ENCODE peak calls at places on chromosomes 1 and 21, in ten cellular contexts. K, J, X, D, N, V, E, O, W and H are unnamed samples.

GRCh38 chr1:215526147-215526845 is 40.8 kb upstream of the KCTD3 start:
- DNase-seq in K (no peak), J (peak; percentile 72), X (no peak), D (no peak), N (peak; percentile 48), V (peak; percentile 92), E (peak; percentile 37), O (no peak), W (no peak), H (no peak)

GRCh38 chr1:62311473-62311943 is 7.7 kb downstream of the KANK4 start:
- DNase-seq in K (no peak), J (no peak), X (no peak), D (no peak), N (no peak), V (no peak), E (no peak), O (no peak), W (no peak), H (no peak)

GRCh38 chr1:46479744-46480350 is 9.8 kb upstream of the DMBX1 start:
- DNase-seq in K (no peak), J (no peak), X (no peak), D (no peak), N (no peak), V (no peak), E (no peak), O (no peak), W (no peak), H (no peak)

GRCh38 chr1:99599678-99600175 is 46.2 kb upstream of the PALMD start:
- DNase-seq in K (no peak), J (no peak), X (no peak), D (no peak), N (peak; percentile 94), V (peak; percentile 84), E (no peak), O (no peak), W (no peak), H (no peak)

GRCh38 chr1:104353580-104353979 is 603.9 kb downstream of the AMY1C start:
- DNase-seq in K (no peak), J (no peak), X (no peak), D (no peak), N (no peak), V (no peak), E (no peak), O (no peak), W (no peak), H (no peak)

GRCh38 chr1:181126871-181127587 is 38.5 kb downstream of the IER5 start:
- DNase-seq in K (no peak), J (peak; percentile 68), X (no peak), D (no peak), N (peak; percentile 32), V (peak; percentile 88), E (no peak), O (no peak), W (no peak), H (no peak)

GRCh38 chr1:6222644-6223043 is 13.1 kb downstream of the ICMT start:
- DNase-seq in K (no peak), J (no peak), X (no peak), D (no peak), N (peak; percentile 63), V (peak; percentile 87), E (no peak), O (no peak), W (no peak), H (no peak)

GRCh38 chr1:162055062-162055461 is 14.4 kb upstream of the NOS1AP start:
- DNase-seq in K (no peak), J (no peak), X (no peak), D (no peak), N (peak; percentile 90), V (peak; percentile 99), E (peak; percentile 44), O (no peak), W (no peak), H (no peak)

GRCh38 chr21:45598109-45598508 is 45.4 kb upstream of the PCBP3 start:
- DNase-seq in K (no peak), J (no peak), X (no peak), D (no peak), N (no peak), V (no peak), E (no peak), O (no peak), W (no peak), H (no peak)

GRCh38 chr1:209041936-209042335 is 541.6 kb upstream of the CAMK1G start:
- DNase-seq in K (no peak), J (no peak), X (no peak), D (no peak), N (peak; percentile 28), V (no peak), E (no peak), O (no peak), W (no peak), H (no peak)

GRCh38 chr1:81213279-81213678 is 587.5 kb upstream of the ADGRL2 start:
- DNase-seq in K (no peak), J (no peak), X (no peak), D (no peak), N (no peak), V (no peak), E (no peak), O (no peak), W (no peak), H (no peak)

GRCh38 chr1:1264868-1265272 is 8.8 kb downstream of the UBE2J2 start:
- DNase-seq in K (no peak), J (no peak), X (no peak), D (no peak), N (peak; percentile 97), V (peak; percentile 100), E (peak; percentile 95), O (no peak), W (no peak), H (peak; percentile 48)

GRCh38 chr1:214670098-214670497 is 67.1 kb downstream of the CENPF start:
- DNase-seq in K (no peak), J (no peak), X (peak; percentile 21), D (peak; percentile 19), N (peak; percentile 79), V (no peak), E (no peak), O (no peak), W (no peak), H (no peak)

GRCh38 chr21:17989780-17990179 is 170.6 kb upstream of the C21orf91 start:
- DNase-seq in K (no peak), J (no peak), X (no peak), D (no peak), N (no peak), V (no peak), E (no peak), O (no peak), W (no peak), H (no peak)

GRCh38 chr1:204684551-204685235 is 845 bp downstream of the LRRN2 start:
- DNase-seq in K (no peak), J (no peak), X (peak; percentile 34), D (no peak), N (peak; percentile 3), V (peak; percentile 43), E (no peak), O (no peak), W (no peak), H (no peak)

GRCh38 chr1:80565416-80565815 is 1235.3 kb upstream of the ADGRL2 start:
- DNase-seq in K (no peak), J (no peak), X (no peak), D (no peak), N (no peak), V (no peak), E (no peak), O (no peak), W (no peak), H (no peak)